ENCODE peak calls at places on chromosomes 1 and 21, in four cellular contexts. Q is K562, Z is HepG2, F is GM12878. J is an unnamed sample.

GRCh38 chr1:202964755-202965440 is 2.2 kb downstream of the CYB5R1 start:
- DNase-seq in Q (no peak), Z (no peak), F (no peak), J (no peak)

GRCh38 chr1:58358311-58358710 is 188.2 kb downstream of the OMA1 start:
- DNase-seq in Q (no peak), Z (peak; percentile 12), F (no peak), J (peak; percentile 25)

GRCh38 chr1:186828612-186829542 is at the start of gene PLA2G4A:
- DNase-seq in Q (no peak), Z (no peak), F (no peak), J (peak; percentile 64)

GRCh38 chr1:20625176-20626097 is 7.8 kb upstream of the PINK1 start:
- DNase-seq in Q (no peak), Z (no peak), F (no peak), J (no peak)

GRCh38 chr1:47507921-47508894 is 70.4 kb downstream of the FOXD2 start:
- DNase-seq in Q (peak; percentile 64), Z (peak; percentile 28), F (no peak), J (peak; percentile 11)

GRCh38 chr1:242877743-242878142 is 353.2 kb upstream of the PLD5 start:
- DNase-seq in Q (no peak), Z (no peak), F (no peak), J (no peak)

GRCh38 chr1:237124856-237125462 is 83.0 kb downstream of the RYR2 start:
- DNase-seq in Q (peak; percentile 28), Z (peak; percentile 13), F (no peak), J (peak; percentile 33)

GRCh38 chr21:46439906-46440305 is 18.8 kb upstream of the DIP2A start:
- DNase-seq in Q (no peak), Z (no peak), F (no peak), J (no peak)

GRCh38 chr1:36109041-36109679 is 15.9 kb downstream of the COL8A2 start:
- DNase-seq in Q (no peak), Z (no peak), F (no peak), J (no peak)

GRCh38 chr1:236204656-236205055 is 62.3 kb downstream of the GPR137B start:
- DNase-seq in Q (no peak), Z (no peak), F (no peak), J (no peak)

GRCh38 chr1:116424438-116424837 is 51.4 kb downstream of the ATP1A1 start:
- DNase-seq in Q (no peak), Z (no peak), F (no peak), J (no peak)

GRCh38 chr1:116418091-116418830 is 45.2 kb downstream of the ATP1A1 start:
- DNase-seq in Q (peak; percentile 86), Z (peak; percentile 61), F (peak; percentile 51), J (peak; percentile 34)

GRCh38 chr1:116416854-116417513 is 43.9 kb downstream of the ATP1A1 start:
- DNase-seq in Q (no peak), Z (no peak), F (no peak), J (no peak)

GRCh38 chr1:116417678-116418077 is 44.6 kb downstream of the ATP1A1 start:
- DNase-seq in Q (no peak), Z (no peak), F (no peak), J (no peak)

GRCh38 chr1:116420417-116421200 is 47.6 kb downstream of the ATP1A1 start:
- DNase-seq in Q (no peak), Z (peak; percentile 65), F (no peak), J (no peak)
- TF ChIP-seq HDAC2 in Q (peak; percentile 99), Z (no peak), F (no peak), J (no peak)

GRCh38 chr1:172641492-172641891 is 17.4 kb upstream of the FASLG start:
- DNase-seq in Q (no peak), Z (no peak), F (no peak), J (no peak)

GRCh38 chr1:172638249-172638648 is 20.7 kb upstream of the FASLG start:
- DNase-seq in Q (no peak), Z (no peak), F (no peak), J (no peak)

GRCh38 chr1:172637522-172637921 is 21.4 kb upstream of the FASLG start:
- DNase-seq in Q (peak; percentile 36), Z (peak; percentile 15), F (no peak), J (no peak)

GRCh38 chr1:172640146-172640545 is 18.8 kb upstream of the FASLG start:
- DNase-seq in Q (no peak), Z (no peak), F (no peak), J (no peak)

GRCh38 chr1:172638885-172639831 is 19.7 kb upstream of the FASLG start:
- DNase-seq in Q (no peak), Z (peak; percentile 24), F (peak; percentile 19), J (peak; percentile 40)
- TF ChIP-seq SMC3 in Q (no peak), Z (no peak), F (no peak), J (no peak)

GRCh38 chr1:75673399-75673798 is 51.1 kb upstream of the ACADM start:
- DNase-seq in Q (no peak), Z (no peak), F (no peak), J (no peak)

GRCh38 chr1:75673885-75674284 is 50.6 kb upstream of the ACADM start:
- DNase-seq in Q (no peak), Z (no peak), F (no peak), J (no peak)

GRCh38 chr1:75672108-75672507 is 52.4 kb upstream of the ACADM start:
- DNase-seq in Q (no peak), Z (peak; percentile 41), F (no peak), J (no peak)

GRCh38 chr1:75672528-75673393 is 51.7 kb upstream of the ACADM start:
- DNase-seq in Q (peak; percentile 55), Z (peak; percentile 58), F (no peak), J (peak; percentile 32)

GRCh38 chr1:75677443-75677842 is 47.1 kb upstream of the ACADM start:
- DNase-seq in Q (no peak), Z (no peak), F (no peak), J (no peak)
- TF ChIP-seq HDAC2 in Q (no peak), Z (no peak), F (no peak), J (no peak)

GRCh38 chr1:54121482-54122130 is 31.2 kb downstream of the CDCP2 start:
- DNase-seq in Q (peak; percentile 94), Z (peak; percentile 64), F (no peak), J (peak; percentile 84)
- TF ChIP-seq SMC3 in Q (peak; percentile 87), Z (peak; percentile 22), F (peak; percentile 64), J (peak; percentile 73)

GRCh38 chr1:42334240-42335049 is 590 bp downstream of the FOXJ3 start:
- DNase-seq in Q (no peak), Z (peak; percentile 65), F (no peak), J (peak; percentile 69)

GRCh38 chr1:42332877-42333276 is 2.2 kb downstream of the FOXJ3 start:
- DNase-seq in Q (no peak), Z (no peak), F (no peak), J (no peak)

GRCh38 chr1:42335809-42336518 is 929 bp upstream of the FOXJ3 start:
- DNase-seq in Q (no peak), Z (peak; percentile 60), F (no peak), J (peak; percentile 72)

GRCh38 chr1:42335050-42335808 is at the start of gene FOXJ3:
- DNase-seq in Q (peak; percentile 95), Z (peak; percentile 84), F (peak; percentile 71), J (peak; percentile 96)

GRCh38 chr1:42333662-42334239 is 1.3 kb downstream of the FOXJ3 start:
- DNase-seq in Q (no peak), Z (no peak), F (peak; percentile 12), J (no peak)
- TF ChIP-seq HDAC2 in Q (no peak), Z (no peak), F (no peak), J (no peak)

DNA sequence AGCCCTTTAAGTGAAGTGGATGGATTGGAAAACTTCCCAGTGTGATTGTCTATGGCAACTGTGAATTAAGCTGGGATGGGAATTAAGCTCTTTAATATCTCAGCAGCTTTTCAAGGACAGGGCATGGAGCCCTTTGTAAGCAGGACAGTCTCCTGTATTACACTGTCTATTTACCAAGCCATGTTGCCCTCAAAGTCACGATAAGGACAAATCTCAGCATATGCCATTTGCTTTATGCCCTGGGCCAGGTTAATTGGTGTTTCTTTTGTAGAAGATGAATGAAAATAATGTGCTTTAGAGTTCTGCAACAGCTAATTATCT is 17.6 kb downstream of the UTP25 start:
- DNase-seq in Q (no peak), Z (no peak), F (no peak), J (no peak)
- TF ChIP-seq SMC3 in Q (no peak), Z (no peak), F (no peak), J (no peak)

DNA sequence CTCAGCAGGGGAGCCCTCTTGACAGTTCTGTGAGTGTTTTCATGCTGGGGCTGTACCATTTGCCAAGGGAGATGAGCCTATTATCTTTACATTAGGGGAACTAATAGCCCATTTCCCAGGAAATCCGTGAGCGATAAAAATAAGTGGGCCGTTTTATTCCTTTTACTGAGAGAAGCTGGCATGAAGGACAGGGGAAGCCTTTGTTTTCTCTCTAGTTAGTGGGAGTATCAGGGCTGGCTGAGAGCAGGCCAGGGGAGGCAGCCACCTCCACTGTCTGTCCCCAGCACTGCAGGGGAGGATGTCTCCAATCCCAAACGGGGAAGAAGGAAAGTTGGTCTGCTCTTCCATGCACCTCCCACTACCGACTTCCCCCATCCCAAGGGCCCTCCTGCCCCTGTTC is 2.5 kb downstream of the UBL4B start:
- DNase-seq in Q (no peak), Z (no peak), F (no peak), J (no peak)
- TF ChIP-seq HDAC2 in Q (no peak), Z (no peak), F (no peak), J (no peak)

GRCh38 chr1:42737257-42737656 is 2.8 kb downstream of the CLDN19 start:
- DNase-seq in Q (no peak), Z (no peak), F (peak; percentile 25), J (no peak)

GRCh38 chr1:42735477-42736105 is 4.4 kb downstream of the CLDN19 start:
- DNase-seq in Q (no peak), Z (no peak), F (no peak), J (no peak)

GRCh38 chr1:42736571-42737200 is 3.4 kb downstream of the CLDN19 start:
- DNase-seq in Q (no peak), Z (no peak), F (no peak), J (no peak)

GRCh38 chr1:42735056-42735455 is 5.0 kb downstream of the CLDN19 start:
- DNase-seq in Q (no peak), Z (no peak), F (no peak), J (no peak)

GRCh38 chr1:42736152-42736551 is 3.9 kb downstream of the CLDN19 start:
- DNase-seq in Q (peak; percentile 81), Z (peak; percentile 25), F (no peak), J (peak; percentile 40)
- TF ChIP-seq SMC3 in Q (peak; percentile 53), Z (no peak), F (no peak), J (no peak)

GRCh38 chr1:70706381-70707173 is 295.5 kb downstream of the CTH start:
- DNase-seq in Q (no peak), Z (no peak), F (no peak), J (no peak)
- TF ChIP-seq HDAC2 in Q (no peak), Z (no peak), F (no peak), J (no peak)

J was measured in A549.